ENCODE peak calls at places on chromosomes 3 and 15, in ten cellular contexts. One of them, this sample, is unnamed.

GRCh38 chr15:90160781-90161727 is 40.1 kb upstream of the SEMA4B start:
- DNase-seq in SHP77 treated with DMSO at 0.1 percent for 48 hours: peak
- DNase-seq in ACHN: no peak
- DNase-seq in Peyer's patch: peak
- DNase-seq in HTR-8/SVneo: no peak
- DNase-seq in tibial nerve: no peak
- DNase-seq in left cardiac atrium: no peak
- DNase-seq in activated T-helper 1 cell treated with Interleukin-2 at 50 U/mL for 16 hours: no peak
- DNase-seq in adipocyte: no peak
- DNase-seq in T-helper 17 cell: no peak
- DNase-seq in this sample: peak

GRCh38 chr15:40307421-40308165 is at the start of gene PLCB2:
- DNase-seq in SHP77 treated with DMSO at 0.1 percent for 48 hours: peak
- DNase-seq in ACHN: no peak
- DNase-seq in Peyer's patch: peak
- DNase-seq in HTR-8/SVneo: no peak
- DNase-seq in tibial nerve: no peak
- DNase-seq in left cardiac atrium: peak
- DNase-seq in activated T-helper 1 cell treated with Interleukin-2 at 50 U/mL for 16 hours: peak
- DNase-seq in adipocyte: no peak
- DNase-seq in T-helper 17 cell: peak
- DNase-seq in this sample: no peak

GRCh38 chr3:8563597-8563996 is 62.0 kb downstream of the LMCD1 start:
- DNase-seq in SHP77 treated with DMSO at 0.1 percent for 48 hours: no peak
- DNase-seq in ACHN: no peak
- DNase-seq in Peyer's patch: no peak
- DNase-seq in HTR-8/SVneo: no peak
- DNase-seq in tibial nerve: no peak
- DNase-seq in left cardiac atrium: no peak
- DNase-seq in activated T-helper 1 cell treated with Interleukin-2 at 50 U/mL for 16 hours: no peak
- DNase-seq in adipocyte: no peak
- DNase-seq in T-helper 17 cell: no peak
- DNase-seq in this sample: no peak

GRCh38 chr3:73432021-73432722 is 192.6 kb downstream of the PDZRN3 start:
- DNase-seq in SHP77 treated with DMSO at 0.1 percent for 48 hours: no peak
- DNase-seq in ACHN: peak
- DNase-seq in Peyer's patch: no peak
- DNase-seq in HTR-8/SVneo: peak
- DNase-seq in tibial nerve: no peak
- DNase-seq in left cardiac atrium: peak
- DNase-seq in activated T-helper 1 cell treated with Interleukin-2 at 50 U/mL for 16 hours: no peak
- DNase-seq in adipocyte: peak
- DNase-seq in T-helper 17 cell: no peak
- DNase-seq in this sample: no peak

GRCh38 chr3:133827136-133827535 is 21.5 kb downstream of the SRPRB start:
- DNase-seq in SHP77 treated with DMSO at 0.1 percent for 48 hours: no peak
- DNase-seq in ACHN: no peak
- DNase-seq in Peyer's patch: no peak
- DNase-seq in HTR-8/SVneo: no peak
- DNase-seq in tibial nerve: no peak
- DNase-seq in left cardiac atrium: no peak
- DNase-seq in activated T-helper 1 cell treated with Interleukin-2 at 50 U/mL for 16 hours: no peak
- DNase-seq in adipocyte: no peak
- DNase-seq in T-helper 17 cell: no peak
- DNase-seq in this sample: no peak

GRCh38 chr3:136428167-136428566 is 178.0 kb downstream of the PCCB start:
- DNase-seq in SHP77 treated with DMSO at 0.1 percent for 48 hours: no peak
- DNase-seq in ACHN: no peak
- DNase-seq in Peyer's patch: no peak
- DNase-seq in HTR-8/SVneo: no peak
- DNase-seq in tibial nerve: no peak
- DNase-seq in left cardiac atrium: no peak
- DNase-seq in activated T-helper 1 cell treated with Interleukin-2 at 50 U/mL for 16 hours: no peak
- DNase-seq in adipocyte: no peak
- DNase-seq in T-helper 17 cell: no peak
- DNase-seq in this sample: no peak

GRCh38 chr3:173711619-173712018 is 314.1 kb downstream of the NLGN1 start:
- DNase-seq in SHP77 treated with DMSO at 0.1 percent for 48 hours: no peak
- DNase-seq in ACHN: peak
- DNase-seq in Peyer's patch: no peak
- DNase-seq in HTR-8/SVneo: no peak
- DNase-seq in tibial nerve: no peak
- DNase-seq in left cardiac atrium: no peak
- DNase-seq in activated T-helper 1 cell treated with Interleukin-2 at 50 U/mL for 16 hours: no peak
- DNase-seq in adipocyte: no peak
- DNase-seq in T-helper 17 cell: no peak
- DNase-seq in this sample: no peak

GRCh38 chr15:61041886-61042285 is 187.2 kb downstream of the RORA start:
- DNase-seq in SHP77 treated with DMSO at 0.1 percent for 48 hours: peak
- DNase-seq in ACHN: no peak
- DNase-seq in Peyer's patch: no peak
- DNase-seq in HTR-8/SVneo: no peak
- DNase-seq in tibial nerve: no peak
- DNase-seq in left cardiac atrium: no peak
- DNase-seq in activated T-helper 1 cell treated with Interleukin-2 at 50 U/mL for 16 hours: no peak
- DNase-seq in adipocyte: no peak
- DNase-seq in T-helper 17 cell: no peak
- DNase-seq in this sample: no peak

GRCh38 chr3:54028372-54028771 is 94.0 kb upstream of the CACNA2D3 start:
- DNase-seq in SHP77 treated with DMSO at 0.1 percent for 48 hours: no peak
- DNase-seq in ACHN: no peak
- DNase-seq in Peyer's patch: no peak
- DNase-seq in HTR-8/SVneo: no peak
- DNase-seq in tibial nerve: no peak
- DNase-seq in left cardiac atrium: no peak
- DNase-seq in activated T-helper 1 cell treated with Interleukin-2 at 50 U/mL for 16 hours: no peak
- DNase-seq in adipocyte: no peak
- DNase-seq in T-helper 17 cell: no peak
- DNase-seq in this sample: no peak

GRCh38 chr15:48177383-48177874 is 666 bp downstream of the MYEF2 start:
- DNase-seq in SHP77 treated with DMSO at 0.1 percent for 48 hours: peak
- DNase-seq in ACHN: peak
- DNase-seq in Peyer's patch: no peak
- DNase-seq in HTR-8/SVneo: peak
- DNase-seq in tibial nerve: no peak
- DNase-seq in left cardiac atrium: no peak
- DNase-seq in activated T-helper 1 cell treated with Interleukin-2 at 50 U/mL for 16 hours: no peak
- DNase-seq in adipocyte: peak
- DNase-seq in T-helper 17 cell: no peak
- DNase-seq in this sample: no peak

GRCh38 chr15:41017051-41017735 is 63.9 kb downstream of the CHAC1 start:
- DNase-seq in SHP77 treated with DMSO at 0.1 percent for 48 hours: no peak
- DNase-seq in ACHN: no peak
- DNase-seq in Peyer's patch: no peak
- DNase-seq in HTR-8/SVneo: no peak
- DNase-seq in tibial nerve: no peak
- DNase-seq in left cardiac atrium: no peak
- DNase-seq in activated T-helper 1 cell treated with Interleukin-2 at 50 U/mL for 16 hours: no peak
- DNase-seq in adipocyte: no peak
- DNase-seq in T-helper 17 cell: no peak
- DNase-seq in this sample: no peak

GRCh38 chr15:95208988-95209387 is 977.6 kb downstream of the MCTP2 start:
- DNase-seq in SHP77 treated with DMSO at 0.1 percent for 48 hours: no peak
- DNase-seq in ACHN: no peak
- DNase-seq in Peyer's patch: no peak
- DNase-seq in HTR-8/SVneo: no peak
- DNase-seq in tibial nerve: no peak
- DNase-seq in left cardiac atrium: no peak
- DNase-seq in activated T-helper 1 cell treated with Interleukin-2 at 50 U/mL for 16 hours: no peak
- DNase-seq in adipocyte: no peak
- DNase-seq in T-helper 17 cell: no peak
- DNase-seq in this sample: no peak

GRCh38 chr3:188947401-188947982 is 224.3 kb upstream of the TPRG1 start:
- DNase-seq in SHP77 treated with DMSO at 0.1 percent for 48 hours: peak
- DNase-seq in ACHN: peak
- DNase-seq in Peyer's patch: peak
- DNase-seq in HTR-8/SVneo: peak
- DNase-seq in tibial nerve: peak
- DNase-seq in left cardiac atrium: peak
- DNase-seq in activated T-helper 1 cell treated with Interleukin-2 at 50 U/mL for 16 hours: no peak
- DNase-seq in adipocyte: peak
- DNase-seq in T-helper 17 cell: no peak
- DNase-seq in this sample: peak

GRCh38 chr15:74830868-74831267 is 4.4 kb downstream of the CPLX3 start:
- DNase-seq in SHP77 treated with DMSO at 0.1 percent for 48 hours: no peak
- DNase-seq in ACHN: no peak
- DNase-seq in Peyer's patch: no peak
- DNase-seq in HTR-8/SVneo: no peak
- DNase-seq in tibial nerve: no peak
- DNase-seq in left cardiac atrium: no peak
- DNase-seq in activated T-helper 1 cell treated with Interleukin-2 at 50 U/mL for 16 hours: no peak
- DNase-seq in adipocyte: no peak
- DNase-seq in T-helper 17 cell: no peak
- DNase-seq in this sample: no peak

GRCh38 chr3:12479919-12480425 is 4.3 kb upstream of the TSEN2 start:
- DNase-seq in SHP77 treated with DMSO at 0.1 percent for 48 hours: peak
- DNase-seq in ACHN: peak
- DNase-seq in Peyer's patch: peak
- DNase-seq in HTR-8/SVneo: peak
- DNase-seq in tibial nerve: no peak
- DNase-seq in left cardiac atrium: peak
- DNase-seq in activated T-helper 1 cell treated with Interleukin-2 at 50 U/mL for 16 hours: no peak
- DNase-seq in adipocyte: peak
- DNase-seq in T-helper 17 cell: no peak
- DNase-seq in this sample: no peak

GRCh38 chr3:10600159-10601125 is 95.1 kb upstream of the ATP2B2 start:
- DNase-seq in SHP77 treated with DMSO at 0.1 percent for 48 hours: no peak
- DNase-seq in ACHN: no peak
- DNase-seq in Peyer's patch: no peak
- DNase-seq in HTR-8/SVneo: no peak
- DNase-seq in tibial nerve: no peak
- DNase-seq in left cardiac atrium: no peak
- DNase-seq in activated T-helper 1 cell treated with Interleukin-2 at 50 U/mL for 16 hours: no peak
- DNase-seq in adipocyte: no peak
- DNase-seq in T-helper 17 cell: no peak
- DNase-seq in this sample: no peak

GRCh38 chr3:127307431-127307830 is 19.6 kb upstream of the PRR20G start:
- DNase-seq in SHP77 treated with DMSO at 0.1 percent for 48 hours: no peak
- DNase-seq in ACHN: no peak
- DNase-seq in Peyer's patch: no peak
- DNase-seq in HTR-8/SVneo: no peak
- DNase-seq in tibial nerve: no peak
- DNase-seq in left cardiac atrium: no peak
- DNase-seq in activated T-helper 1 cell treated with Interleukin-2 at 50 U/mL for 16 hours: no peak
- DNase-seq in adipocyte: no peak
- DNase-seq in T-helper 17 cell: no peak
- DNase-seq in this sample: no peak

GRCh38 chr3:158102660-158103085 is 3.5 kb downstream of the SHOX2 start:
- DNase-seq in SHP77 treated with DMSO at 0.1 percent for 48 hours: no peak
- DNase-seq in ACHN: no peak
- DNase-seq in Peyer's patch: no peak
- DNase-seq in HTR-8/SVneo: no peak
- DNase-seq in tibial nerve: no peak
- DNase-seq in left cardiac atrium: no peak
- DNase-seq in activated T-helper 1 cell treated with Interleukin-2 at 50 U/mL for 16 hours: no peak
- DNase-seq in adipocyte: no peak
- DNase-seq in T-helper 17 cell: no peak
- DNase-seq in this sample: no peak

GRCh38 chr3:14511971-14512943 is 27.9 kb downstream of the GRIP2 start:
- DNase-seq in SHP77 treated with DMSO at 0.1 percent for 48 hours: no peak
- DNase-seq in ACHN: no peak
- DNase-seq in Peyer's patch: no peak
- DNase-seq in HTR-8/SVneo: no peak
- DNase-seq in tibial nerve: no peak
- DNase-seq in left cardiac atrium: no peak
- DNase-seq in activated T-helper 1 cell treated with Interleukin-2 at 50 U/mL for 16 hours: no peak
- DNase-seq in adipocyte: no peak
- DNase-seq in T-helper 17 cell: no peak
- DNase-seq in this sample: no peak

GRCh38 chr15:55782901-55783300 is 39.9 kb upstream of the PRTG start:
- DNase-seq in SHP77 treated with DMSO at 0.1 percent for 48 hours: no peak
- DNase-seq in ACHN: no peak
- DNase-seq in Peyer's patch: no peak
- DNase-seq in HTR-8/SVneo: no peak
- DNase-seq in tibial nerve: no peak
- DNase-seq in left cardiac atrium: no peak
- DNase-seq in activated T-helper 1 cell treated with Interleukin-2 at 50 U/mL for 16 hours: no peak
- DNase-seq in adipocyte: peak
- DNase-seq in T-helper 17 cell: no peak
- DNase-seq in this sample: no peak

GRCh38 chr15:50168778-50169411 is 13.1 kb upstream of the SLC27A2 start:
- DNase-seq in SHP77 treated with DMSO at 0.1 percent for 48 hours: no peak
- DNase-seq in ACHN: no peak
- DNase-seq in Peyer's patch: no peak
- DNase-seq in HTR-8/SVneo: no peak
- DNase-seq in tibial nerve: no peak
- DNase-seq in left cardiac atrium: no peak
- DNase-seq in activated T-helper 1 cell treated with Interleukin-2 at 50 U/mL for 16 hours: no peak
- DNase-seq in adipocyte: no peak
- DNase-seq in T-helper 17 cell: no peak
- DNase-seq in this sample: no peak

GRCh38 chr3:154023148-154023547 is 98.0 kb upstream of the ARHGEF26 start:
- DNase-seq in SHP77 treated with DMSO at 0.1 percent for 48 hours: no peak
- DNase-seq in ACHN: peak
- DNase-seq in Peyer's patch: no peak
- DNase-seq in HTR-8/SVneo: no peak
- DNase-seq in tibial nerve: no peak
- DNase-seq in left cardiac atrium: no peak
- DNase-seq in activated T-helper 1 cell treated with Interleukin-2 at 50 U/mL for 16 hours: no peak
- DNase-seq in adipocyte: no peak
- DNase-seq in T-helper 17 cell: no peak
- DNase-seq in this sample: no peak